ENCODE peak calls at places on chromosome X, in ten cellular contexts. N is IMR-90, X is BE2C, Z is prostate gland, J is right lobe of liver, T is WERI-Rb-1, G is bronchial epithelial cell, H is ovary, O is GM12878, R is pancreas. M is an unnamed sample.

GRCh38 chrX:12379666-12380065 is 241.4 kb downstream of the FRMPD4 start:
- DNase-seq in N (no peak), X (no peak), Z (no peak), J (no peak), T (no peak), G (peak; percentile 65), H (no peak), O (no peak), R (no peak), M (no peak)

GRCh38 chrX:154516655-154517100 is 646 bp upstream of the FAM3A start:
- DNase-seq in N (peak; percentile 54), X (no peak), Z (no peak), J (no peak), T (no peak), G (peak; percentile 6), H (peak; percentile 84), O (no peak), R (no peak), M (no peak)

GRCh38 chrX:39336709-39337294 is 535.5 kb downstream of the MID1IP1 start:
- DNase-seq in N (no peak), X (no peak), Z (peak; percentile 30), J (no peak), T (peak; percentile 6), G (no peak), H (peak; percentile 56), O (peak; percentile 32), R (no peak), M (no peak)

GRCh38 chrX:101656817-101657216 is 2.8 kb downstream of the ARMCX2 start:
- DNase-seq in N (no peak), X (no peak), Z (no peak), J (no peak), T (no peak), G (no peak), H (no peak), O (no peak), R (peak; percentile 45), M (no peak)

GRCh38 chrX:119503484-119503861 is 35.2 kb downstream of the SLC25A5 start:
- DNase-seq in N (peak; percentile 81), X (no peak), Z (peak; percentile 48), J (peak; percentile 72), T (no peak), G (peak; percentile 80), H (no peak), O (no peak), R (no peak), M (no peak)

GRCh38 chrX:115138040-115138439 is 51.2 kb upstream of the RBMXL3 start:
- DNase-seq in N (no peak), X (no peak), Z (no peak), J (no peak), T (no peak), G (no peak), H (no peak), O (no peak), R (no peak), M (no peak)

GRCh38 chrX:86806786-86807185 is 658.5 kb downstream of the DACH2 start:
- DNase-seq in N (peak; percentile 3), X (no peak), Z (no peak), J (no peak), T (peak; percentile 35), G (peak; percentile 4), H (no peak), O (no peak), R (no peak), M (no peak)

GRCh38 chrX:38004046-38004445 is 2.3 kb upstream of the SYTL5 start:
- DNase-seq in N (no peak), X (no peak), Z (no peak), J (no peak), T (no peak), G (peak; percentile 51), H (no peak), O (no peak), R (no peak), M (no peak)

GRCh38 chrX:37666516-37666915 is 19.1 kb upstream of the XK start:
- DNase-seq in N (no peak), X (no peak), Z (no peak), J (no peak), T (no peak), G (no peak), H (no peak), O (no peak), R (no peak), M (no peak)

GRCh38 chrX:84187501-84188319 is at the start of gene RPS6KA6:
- DNase-seq in N (peak; percentile 22), X (peak; percentile 58), Z (peak; percentile 22), J (peak; percentile 55), T (peak; percentile 22), G (no peak), H (peak; percentile 43), O (no peak), R (peak; percentile 62), M (peak; percentile 53)

GRCh38 chrX:9466711-9467110 is 1.9 kb downstream of the TBL1X start:
- DNase-seq in N (no peak), X (no peak), Z (no peak), J (no peak), T (no peak), G (no peak), H (no peak), O (no peak), R (no peak), M (no peak)

GRCh38 chrX:124098089-124098488 is 136.6 kb downstream of the STAG2 start:
- DNase-seq in N (peak; percentile 51), X (no peak), Z (no peak), J (no peak), T (no peak), G (peak; percentile 35), H (no peak), O (no peak), R (no peak), M (no peak)

GRCh38 chrX:10467793-10468192 is 152.6 kb downstream of the MID1 start:
- DNase-seq in N (peak; percentile 54), X (no peak), Z (no peak), J (no peak), T (no peak), G (no peak), H (no peak), O (no peak), R (no peak), M (no peak)
- H3K36me3 ChIP-seq in N (peaks cover 7% of the 10 kb centered on the region), X (no peaks in the 10 kb centered on the region), Z (no peaks in the 10 kb centered on the region), J (no peaks in the 10 kb centered on the region), T (no peaks in the 10 kb centered on the region), G (peaks cover 3% of the 10 kb centered on the region), H (no peaks in the 10 kb centered on the region), O (no peaks in the 10 kb centered on the region), R (no peaks in the 10 kb centered on the region), M (no peaks in the 10 kb centered on the region)

GRCh38 chrX:8364369-8365141 is 100.1 kb upstream of the VCX3B start:
- DNase-seq in N (no peak), X (peak; percentile 38), Z (peak; percentile 6), J (no peak), T (peak; percentile 75), G (peak; percentile 76), H (no peak), O (no peak), R (no peak), M (no peak)
- TF ChIP-seq CTCF in N (no peak), X (peak; percentile 44), Z (peak; percentile 18), J (peak; percentile 11), T (peak; percentile 83), G (peak; percentile 46), H (no peak), O (peak; percentile 19), R (no peak), M (no peak)

DNA sequence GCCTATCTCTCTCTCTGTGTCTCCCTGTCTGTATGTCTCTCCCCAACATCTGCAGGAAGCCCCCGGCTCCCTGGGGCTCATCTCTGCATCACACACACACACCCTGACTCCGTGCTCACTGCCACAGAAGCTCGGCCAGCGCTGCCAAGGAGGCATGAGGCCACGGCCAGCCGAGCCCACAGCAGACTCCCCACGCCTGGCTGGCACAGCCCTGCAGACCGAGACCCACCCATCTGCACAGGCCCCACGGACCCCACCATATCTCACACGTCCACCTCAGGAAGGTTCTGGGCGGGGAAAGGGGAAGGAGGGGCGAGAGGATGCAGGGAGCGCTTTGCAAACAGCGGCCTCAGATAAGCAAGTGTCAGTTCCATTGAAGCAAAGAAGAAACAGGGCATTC is 28.5 kb upstream of the SLC25A6 start:
- DNase-seq in N (no peak), X (no peak), Z (no peak), J (no peak), T (no peak), G (no peak), H (no peak), O (no peak), R (peak; percentile 68), M (no peak)
- H3K36me3 ChIP-seq in N (peaks cover 69% of the 10 kb centered on the region), X (no peaks in the 10 kb centered on the region), Z (peaks cover 11% of the 10 kb centered on the region), J (peaks cover 1% of the 10 kb centered on the region), T (peaks cover 47% of the 10 kb centered on the region), G (peaks cover 3% of the 10 kb centered on the region), H (no peaks in the 10 kb centered on the region), O (peaks cover 38% of the 10 kb centered on the region), R (no peaks in the 10 kb centered on the region), M (peaks cover 25% of the 10 kb centered on the region)

GRCh38 chrX:4253092-4253491 is 539.6 kb upstream of the PRKX start:
- DNase-seq in N (no peak), X (no peak), Z (no peak), J (no peak), T (no peak), G (no peak), H (no peak), O (no peak), R (no peak), M (no peak)
- TF ChIP-seq CTCF in N (no peak), X (no peak), Z (no peak), J (no peak), T (no peak), G (no peak), H (no peak), O (no peak), R (no peak), M (no peak)

GRCh38 chrX:47991263-47992092 is 12.3 kb downstream of the ZNF182 start:
- DNase-seq in N (peak; percentile 53), X (no peak), Z (no peak), J (no peak), T (no peak), G (peak; percentile 83), H (no peak), O (no peak), R (no peak), M (no peak)
- H3K36me3 ChIP-seq in N (peaks cover 9% of the 10 kb centered on the region), X (peaks cover 4% of the 10 kb centered on the region), Z (no peaks in the 10 kb centered on the region), J (peaks cover 5% of the 10 kb centered on the region), T (peaks cover 6% of the 10 kb centered on the region), G (peaks cover 3% of the 10 kb centered on the region), H (no peaks in the 10 kb centered on the region), O (peaks cover 11% of the 10 kb centered on the region), R (no peaks in the 10 kb centered on the region), M (no peaks in the 10 kb centered on the region)

M was measured in GM06990.